ENCODE peak calls at places on chromosomes 12 and 14, in five cellular contexts. S is neural crest cell; I is activated CD4-positive, CD25-positive, alpha-beta regulatory T cell; A is AG04449; O is non-pigmented ciliary epithelial cell. B is an unnamed sample.

GRCh38 chr12:44053550-44054243 is 217.8 kb downstream of the TMEM117 start:
- DNase-seq in S (no peak), I (no peak), A (peak), O (no peak), B (no peak)

GRCh38 chr14:51305761-51306160 is 65.7 kb downstream of the TMX1 start:
- DNase-seq in S (no peak), I (no peak), A (no peak), O (no peak), B (no peak)

GRCh38 chr12:96047621-96048211 is 12.3 kb upstream of the LTA4H start:
- DNase-seq in S (no peak), I (no peak), A (no peak), O (no peak), B (no peak)

GRCh38 chr14:61184117-61184516 is 97.0 kb downstream of the TMEM30B start:
- DNase-seq in S (no peak), I (no peak), A (peak), O (peak), B (no peak)

GRCh38 chr14:84927096-84927910 is 602.6 kb upstream of the FLRT2 start:
- DNase-seq in S (no peak), I (no peak), A (no peak), O (peak), B (peak)

GRCh38 chr14:68730811-68731425 is 61.9 kb downstream of the ZFP36L1 start:
- DNase-seq in S (peak), I (no peak), A (no peak), O (no peak), B (no peak)

GRCh38 chr14:55099741-55100140 is 29.3 kb upstream of the LGALS3 start:
- DNase-seq in S (no peak), I (no peak), A (no peak), O (no peak), B (no peak)

GRCh38 chr12:120190386-120190785 is 4.1 kb downstream of the GCN1 start:
- DNase-seq in S (no peak), I (no peak), A (no peak), O (no peak), B (no peak)

GRCh38 chr12:30965613-30965985 is 39.1 kb downstream of the TSPAN11 start:
- DNase-seq in S (no peak), I (no peak), A (no peak), O (no peak), B (no peak)

GRCh38 chr14:34023824-34024767 is 73.2 kb upstream of the EGLN3 start:
- DNase-seq in S (no peak), I (no peak), A (no peak), O (no peak), B (no peak)

GRCh38 chr12:79983492-79983891 is 48.6 kb upstream of the PPP1R12A start:
- DNase-seq in S (no peak), I (no peak), A (peak), O (peak), B (no peak)

GRCh38 chr12:64080319-64081008 is 141.6 kb downstream of the KICS2 start:
- DNase-seq in S (no peak), I (no peak), A (no peak), O (no peak), B (no peak)

GRCh38 chr14:90460136-90460535 is 63.3 kb downstream of the CALM1 start:
- DNase-seq in S (no peak), I (no peak), A (no peak), O (no peak), B (no peak)